ENCODE peak calls at places on chromosomes 2 and 18, in four cellular contexts. M is Peyer's patch; Y is adrenal gland; F is CD4-positive, alpha-beta T cell. R is an unnamed sample.
A peak's percentile ranks its signal among the peaks of the same experiment; 100 is the strongest.

GRCh38 chr18:58649966-58650816 is 21.1 kb upstream of the MALT1 start:
- DNase-seq in M (no peak), Y (no peak), F (no peak), R (no peak)

GRCh38 chr18:79517322-79517721 is 121.6 kb downstream of the NFATC1 start:
- DNase-seq in M (peak; percentile 61), Y (no peak), F (no peak), R (no peak)

GRCh38 chr18:23903971-23904370 is 110.6 kb upstream of the TTC39C start:
- DNase-seq in M (no peak), Y (no peak), F (no peak), R (no peak)

GRCh38 chr2:165698621-165698946 is 95.5 kb downstream of the GALNT3 start:
- DNase-seq in M (peak; percentile 17), Y (peak; percentile 49), F (no peak), R (no peak)

GRCh38 chr18:37668971-37669747 is 103.6 kb upstream of the CELF4 start:
- DNase-seq in M (no peak), Y (no peak), F (no peak), R (no peak)

GRCh38 chr2:172085460-172086159 is at the start of gene DLX1:
- DNase-seq in M (no peak), Y (no peak), F (no peak), R (no peak)

GRCh38 chr18:250685-251084 is 17.2 kb downstream of the THOC1 start:
- DNase-seq in M (no peak), Y (no peak), F (no peak), R (no peak)

GRCh38 chr2:878245-878930 is 72.3 kb upstream of the SNTG2 start:
- DNase-seq in M (no peak), Y (no peak), F (no peak), R (no peak)

GRCh38 chr18:61333746-61334490 is 688 bp downstream of the CDH20 start:
- DNase-seq in M (no peak), Y (no peak), F (no peak), R (no peak)

GRCh38 chr2:8090748-8091700 is 590.8 kb upstream of the ID2 start:
- DNase-seq in M (peak; percentile 18), Y (peak; percentile 96), F (no peak), R (no peak)

GRCh38 chr18:55054591-55054990 is 95.3 kb upstream of the CCDC68 start:
- DNase-seq in M (no peak), Y (no peak), F (no peak), R (no peak)

GRCh38 chr2:108267117-108267516 is 21.6 kb upstream of the SULT1C2 start:
- DNase-seq in M (no peak), Y (no peak), F (no peak), R (no peak)

GRCh38 chr2:23486676-23487075 is 101.7 kb downstream of the KLHL29 start:
- DNase-seq in M (no peak), Y (peak; percentile 96), F (no peak), R (no peak)

GRCh38 chr2:9681427-9681817 is 50.6 kb upstream of the YWHAQ start:
- DNase-seq in M (no peak), Y (no peak), F (peak; percentile 10), R (peak; percentile 12)

GRCh38 chr2:65129276-65129612 is 662 bp downstream of the RAB1A start:
- DNase-seq in M (no peak), Y (no peak), F (no peak), R (no peak)

GRCh38 chr18:35635171-35635570 is 53.6 kb downstream of the GALNT1 start:
- DNase-seq in M (no peak), Y (no peak), F (no peak), R (no peak)

GRCh38 chr2:73838889-73839539 is 10.3 kb downstream of the STAMBP start:
- DNase-seq in M (no peak), Y (no peak), F (no peak), R (no peak)

GRCh38 chr2:216985658-216986141 is 125.8 kb upstream of the TNP1 start:
- DNase-seq in M (no peak), Y (no peak), F (no peak), R (no peak)

GRCh38 chr18:62300359-62300963 is 24.6 kb upstream of the TNFRSF11A start:
- DNase-seq in M (no peak), Y (no peak), F (no peak), R (no peak)

GRCh38 chr2:19357383-19358241 is 811 bp downstream of the OSR1 start:
- DNase-seq in M (no peak), Y (no peak), F (no peak), R (no peak)

GRCh38 chr2:215920244-215921100 is 92.9 kb downstream of the MREG start:
- DNase-seq in M (peak; percentile 31), Y (peak; percentile 79), F (peak; percentile 47), R (peak; percentile 27)

GRCh38 chr2:47086054-47086471 is 69.0 kb downstream of the STPG4 start:
- DNase-seq in M (no peak), Y (no peak), F (no peak), R (no peak)

DNA sequence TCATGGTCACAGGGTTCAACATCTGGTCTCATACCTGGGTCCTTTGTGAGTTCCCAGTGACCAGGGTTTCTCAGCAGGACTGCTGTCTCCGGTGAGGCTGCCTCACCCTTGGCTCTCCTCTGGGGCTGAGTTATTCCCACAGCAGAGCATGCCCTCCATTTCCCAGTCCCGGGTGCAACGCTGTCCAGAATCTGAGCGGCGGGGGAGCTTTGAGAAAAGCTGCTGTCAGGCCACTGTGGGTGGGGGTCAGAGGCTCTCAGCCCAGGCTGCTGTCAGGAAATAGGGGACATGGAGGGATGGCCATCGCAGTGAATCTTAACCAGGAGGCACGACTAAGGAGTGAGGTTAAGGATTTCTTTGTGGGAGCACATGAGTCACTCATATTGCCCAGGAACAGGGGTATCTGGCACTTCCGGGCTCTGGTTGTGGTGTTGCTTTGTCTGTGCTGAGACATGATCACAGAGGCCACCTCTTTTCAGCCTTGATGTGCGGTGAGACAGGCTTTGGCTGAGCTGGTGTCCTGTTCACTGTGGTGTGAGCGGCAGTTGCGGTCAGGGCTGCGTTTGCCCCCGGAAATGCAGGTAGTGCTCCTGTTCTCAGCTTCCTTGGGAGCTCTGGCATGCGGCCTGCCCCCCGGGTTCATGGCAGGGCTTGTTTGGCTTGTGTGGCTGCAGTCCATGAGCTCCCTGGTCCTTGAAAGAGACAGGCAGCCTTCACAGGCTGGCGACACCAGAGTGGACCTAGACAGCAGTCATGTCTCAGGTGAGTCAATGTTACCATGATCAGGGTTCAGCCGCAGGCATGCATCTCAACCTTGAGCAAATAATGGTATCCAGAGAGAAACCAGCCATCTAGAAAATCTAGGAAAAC is 310.7 kb upstream of the MYT1L start:
- DNase-seq in M (no peak), Y (no peak), F (no peak), R (no peak)
- H3K9me3 ChIP-seq in M (no peaks in the 10 kb centered on the region), Y (no peaks in the 10 kb centered on the region), F (no peaks in the 10 kb centered on the region), R (no peaks in the 10 kb centered on the region)

GRCh38 chr2:240532032-240532775 is 25.6 kb downstream of the ANKMY1 start:
- DNase-seq in M (no peak), Y (no peak), F (no peak), R (no peak)

GRCh38 chr2:240531038-240531437 is 26.8 kb downstream of the ANKMY1 start:
- DNase-seq in M (no peak), Y (no peak), F (no peak), R (no peak)

GRCh38 chr2:240528406-240529040 is 29.3 kb downstream of the ANKMY1 start:
- DNase-seq in M (peak; percentile 6), Y (no peak), F (no peak), R (no peak)

GRCh38 chr2:240529344-240529999 is 28.3 kb downstream of the ANKMY1 start:
- DNase-seq in M (peak; percentile 7), Y (no peak), F (no peak), R (no peak)

DNA sequence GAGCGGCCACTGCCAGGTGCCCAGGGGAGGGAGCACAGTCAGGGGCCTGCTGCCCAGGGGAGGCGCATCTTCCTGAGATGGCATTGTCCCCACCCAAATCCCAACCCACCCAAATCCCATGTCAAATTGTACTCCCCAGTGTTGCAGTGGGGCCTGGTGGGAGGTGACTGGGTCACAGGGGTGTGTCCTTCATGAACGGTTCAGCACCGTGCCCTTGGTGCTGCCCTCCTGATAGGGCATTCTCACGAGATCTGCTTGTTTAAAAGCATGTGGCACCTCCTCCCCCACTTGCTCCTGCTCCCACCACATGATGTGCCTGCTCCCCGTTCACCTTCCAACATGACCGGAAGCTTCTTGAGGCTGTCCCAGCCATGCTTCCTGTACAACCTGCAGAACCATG is 27.6 kb downstream of the ANKMY1 start:
- DNase-seq in M (peak; percentile 2), Y (no peak), F (no peak), R (no peak)
- H3K9me3 ChIP-seq in M (no peaks in the 10 kb centered on the region), Y (no peaks in the 10 kb centered on the region), F (peaks cover 21% of the 10 kb centered on the region), R (peaks cover 5% of the 10 kb centered on the region)

DNA sequence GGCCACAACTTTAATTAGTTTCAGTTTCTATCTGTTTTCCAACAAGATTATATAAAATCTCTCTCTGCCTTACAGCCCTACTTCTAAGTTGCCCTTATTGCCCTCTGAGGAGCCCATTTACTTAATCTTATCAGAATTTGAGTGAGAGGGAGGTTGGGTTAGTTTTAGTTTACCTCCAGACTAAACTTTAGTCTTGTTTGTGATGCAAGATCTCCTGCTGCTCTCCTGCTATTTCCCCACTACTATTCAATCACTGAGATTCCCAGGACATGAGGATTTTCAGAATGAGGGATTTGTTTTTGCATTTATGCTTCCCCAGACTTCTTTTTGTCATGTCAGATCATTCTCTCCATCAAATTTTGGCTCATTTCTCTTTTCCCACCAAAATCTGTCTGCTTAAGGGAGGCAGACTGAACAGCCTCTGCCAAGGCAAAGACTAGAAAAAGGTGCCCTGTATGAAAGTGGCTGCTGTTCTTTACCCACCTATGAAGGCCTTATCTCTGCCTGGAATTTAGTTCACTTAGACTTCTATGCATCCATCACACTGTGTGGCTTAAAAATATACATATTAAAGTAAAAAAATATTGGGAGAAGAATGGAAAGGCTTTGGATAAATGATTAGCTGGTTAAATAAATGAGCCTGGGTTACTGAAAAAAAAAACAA is 401.4 kb downstream of the PID1 start:
- DNase-seq in M (no peak), Y (no peak), F (no peak), R (no peak)
- H3K9me3 ChIP-seq in M (no peaks in the 10 kb centered on the region), Y (no peaks in the 10 kb centered on the region), F (no peaks in the 10 kb centered on the region), R (no peaks in the 10 kb centered on the region)

DNA sequence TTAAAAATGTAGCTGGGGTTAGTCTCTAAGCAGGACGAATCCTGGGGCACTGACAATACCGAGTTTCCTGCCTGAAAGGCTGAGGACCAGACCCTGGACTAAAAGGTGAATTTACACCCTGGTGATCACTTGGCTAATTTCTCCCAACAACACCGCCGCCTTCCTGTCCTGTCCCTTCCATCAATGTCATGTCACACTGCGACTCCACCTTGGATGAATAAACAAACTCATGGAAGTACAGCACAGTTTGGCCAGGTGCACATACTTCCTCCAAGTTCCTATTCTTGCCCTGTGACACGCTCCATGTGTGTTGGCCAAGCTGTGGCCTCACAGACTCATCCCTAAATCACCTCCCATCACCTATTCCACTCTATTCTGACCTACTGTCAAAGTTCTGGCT is 15.9 kb upstream of the GALM start:
- DNase-seq in M (no peak), Y (no peak), F (no peak), R (no peak)
- H3K9me3 ChIP-seq in M (no peaks in the 10 kb centered on the region), Y (no peaks in the 10 kb centered on the region), F (no peaks in the 10 kb centered on the region), R (no peaks in the 10 kb centered on the region)

DNA sequence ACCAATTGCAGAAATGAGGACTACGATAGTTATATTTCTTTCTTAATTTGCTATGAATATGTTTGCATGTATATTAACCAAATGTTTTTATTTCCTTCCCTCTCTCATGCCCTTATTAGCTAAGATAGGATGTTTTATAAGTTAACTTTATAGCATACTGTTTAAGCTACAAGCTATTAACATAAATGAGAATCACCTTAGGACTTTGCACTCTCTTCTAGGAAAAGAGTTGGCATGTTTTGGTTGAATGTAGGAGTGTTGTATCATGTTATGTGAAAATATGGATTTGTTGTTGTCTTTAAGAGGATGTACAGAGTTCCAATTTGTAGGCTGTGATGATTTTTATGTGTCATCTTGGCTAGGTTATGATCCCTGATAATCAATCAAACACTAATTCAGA is 467.4 kb upstream of the SETBP1 start:
- DNase-seq in M (no peak), Y (no peak), F (no peak), R (no peak)
- H3K9me3 ChIP-seq in M (no peaks in the 10 kb centered on the region), Y (no peaks in the 10 kb centered on the region), F (no peaks in the 10 kb centered on the region), R (no peaks in the 10 kb centered on the region)

R was measured in T-helper 17 cell.